ENCODE peak calls at places on chromosomes 7 and 10, in eight cellular contexts. S, X, I, H, Y, A, J and C are unnamed samples.

GRCh38 chr10:3893102-3893473 is 108.1 kb upstream of the KLF6 start:
- DNase-seq in Y (no peak), J (no peak), A (no peak), I (no peak), X (no peak), H (no peak), S (no peak), C (no peak)

GRCh38 chr10:51724038-51724437 is 24.6 kb upstream of the CSTF2T start:
- DNase-seq in I (no peak), S (no peak), Y (no peak), J (no peak), X (no peak), H (no peak), A (no peak), C (no peak)

GRCh38 chr7:42107484-42107883 is 129.5 kb downstream of the GLI3 start:
- DNase-seq in A (no peak), I (no peak), S (no peak), Y (no peak), H (no peak), X (no peak), J (no peak), C (no peak)

GRCh38 chr7:28724563-28724962 is 233.6 kb downstream of the TRIL start:
- DNase-seq in H (no peak), J (no peak), Y (no peak), X (no peak), I (no peak), S (no peak), A (no peak), C (no peak)

GRCh38 chr10:75238182-75239180 is 2.7 kb upstream of the COMTD1 start:
- DNase-seq in H (no peak), X (no peak), S (no peak), A (no peak), I (no peak), Y (no peak), J (peak), C (no peak)

GRCh38 chr7:50359995-50360925 is 55.7 kb downstream of the IKZF1 start:
- DNase-seq in Y (no peak), J (peak), A (peak), S (no peak), H (no peak), X (peak), I (no peak), C (no peak)

GRCh38 chr7:42164946-42165345 is 72.1 kb downstream of the GLI3 start:
- DNase-seq in H (no peak), I (no peak), X (no peak), Y (no peak), A (no peak), S (no peak), J (no peak), C (no peak)

GRCh38 chr7:28103984-28104628 is 76.5 kb downstream of the JAZF1 start:
- DNase-seq in J (no peak), I (no peak), H (no peak), S (no peak), X (no peak), Y (no peak), A (no peak), C (no peak)

GRCh38 chr10:73211106-73211811 is 35.8 kb downstream of the DNAJC9 start:
- DNase-seq in Y (no peak), X (no peak), J (no peak), H (no peak), A (no peak), S (no peak), I (no peak), C (no peak)

GRCh38 chr7:93427107-93427506 is 147.4 kb downstream of the CALCR start:
- DNase-seq in H (no peak), Y (no peak), A (no peak), I (no peak), X (no peak), J (no peak), S (no peak), C (no peak)

GRCh38 chr7:95546647-95547046 is 49.7 kb downstream of the PDK4 start:
- DNase-seq in A (no peak), J (no peak), I (no peak), X (no peak), H (no peak), S (no peak), Y (no peak), C (no peak)

GRCh38 chr7:94276797-94277196 is 117.9 kb upstream of the COL1A2 start:
- DNase-seq in J (no peak), A (no peak), I (peak), Y (no peak), S (peak), X (no peak), H (peak), C (peak)

GRCh38 chr10:30215631-30216030 is 133.4 kb downstream of the MTPAP start:
- DNase-seq in H (no peak), J (no peak), S (no peak), I (peak), X (no peak), A (no peak), Y (no peak), C (no peak)

GRCh38 chr7:7810826-7811225 is 92.4 kb upstream of the RPA3 start:
- DNase-seq in H (no peak), J (no peak), I (no peak), S (no peak), X (no peak), A (no peak), Y (no peak), C (no peak)

GRCh38 chr10:13969118-13969791 is 361.5 kb downstream of the FRMD4A start:
- DNase-seq in I (no peak), S (no peak), X (no peak), H (no peak), J (no peak), Y (no peak), A (no peak), C (no peak)

GRCh38 chr7:64733550-64734240 is 60.5 kb upstream of the ZNF138 start:
- DNase-seq in Y (no peak), I (no peak), X (no peak), H (no peak), A (no peak), S (no peak), J (no peak), C (no peak)

GRCh38 chr10:79149662-79150443 is 81.1 kb downstream of the ZMIZ1 start:
- DNase-seq in A (peak), H (peak), J (peak), I (peak), S (no peak), Y (no peak), X (no peak), C (peak)

GRCh38 chr7:70738080-70738479 is 393.9 kb upstream of the GALNT17 start:
- DNase-seq in H (peak), S (no peak), Y (no peak), I (peak), A (no peak), J (no peak), X (no peak), C (no peak)

GRCh38 chr10:117619200-117619599 is 76.7 kb downstream of the EMX2 start:
- DNase-seq in J (no peak), I (no peak), H (no peak), A (no peak), Y (no peak), X (no peak), S (no peak), C (no peak)

GRCh38 chr10:84589526-84590205 is 261.3 kb downstream of the CCSER2 start:
- DNase-seq in J (no peak), Y (no peak), H (no peak), X (no peak), A (no peak), S (no peak), I (no peak), C (no peak)

GRCh38 chr7:1536768-1537630 is 6.5 kb downstream of the MAFK start:
- DNase-seq in X (no peak), I (peak), H (peak), Y (peak), J (no peak), S (no peak), A (no peak), C (peak)

GRCh38 chr10:5840314-5841307 is 27.4 kb upstream of the GDI2 start:
- DNase-seq in Y (peak), H (no peak), X (no peak), J (no peak), I (peak), S (no peak), A (no peak), C (no peak)

GRCh38 chr10:78039743-78040142 is 6.1 kb downstream of the RPS24 start:
- DNase-seq in S (no peak), J (no peak), A (no peak), I (no peak), Y (no peak), H (no peak), X (no peak), C (no peak)

GRCh38 chr10:35011771-35012191 is 78.4 kb downstream of the CUL2 start:
- DNase-seq in H (peak), X (no peak), A (no peak), J (no peak), Y (no peak), I (peak), S (no peak), C (no peak)

GRCh38 chr10:42783181-42783549 is 570 bp downstream of the BMS1 start:
- DNase-seq in J (no peak), Y (no peak), A (no peak), X (no peak), H (peak), S (peak), I (peak), C (peak)

GRCh38 chr10:51897560-51897959 is 198.2 kb upstream of the CSTF2T start:
- DNase-seq in A (no peak), I (no peak), H (no peak), Y (no peak), X (no peak), S (no peak), J (no peak), C (no peak)

GRCh38 chr10:80522756-80523363 is 14.8 kb upstream of the SH2D4B start:
- DNase-seq in H (no peak), J (no peak), Y (no peak), S (no peak), A (no peak), I (no peak), X (no peak), C (no peak)

GRCh38 chr7:78225534-78225933 is 427.0 kb downstream of the PHTF2 start:
- DNase-seq in S (no peak), A (no peak), X (no peak), I (no peak), H (peak), Y (no peak), J (no peak), C (peak)

GRCh38 chr10:14481752-14482151 is 151.0 kb upstream of the FRMD4A start:
- DNase-seq in S (no peak), Y (no peak), X (no peak), H (peak), J (no peak), A (no peak), I (no peak), C (no peak)

GRCh38 chr7:29975564-29975963 is 14.0 kb downstream of the SCRN1 start:
- DNase-seq in H (no peak), I (no peak), A (no peak), Y (no peak), S (peak), J (no peak), X (no peak), C (no peak)

GRCh38 chr7:132393789-132394261 is 182.4 kb downstream of the PLXNA4 start:
- DNase-seq in S (peak), H (no peak), A (no peak), I (no peak), J (no peak), Y (no peak), X (no peak), C (no peak)

GRCh38 chr10:14173391-14173705 is 157.4 kb downstream of the FRMD4A start:
- DNase-seq in I (peak), J (no peak), S (no peak), H (peak), A (no peak), X (no peak), Y (no peak), C (no peak)

GRCh38 chr10:29736325-29737208 is 101.8 kb upstream of the SVIL start:
- DNase-seq in Y (no peak), A (peak), X (peak), I (peak), S (peak), J (peak), H (peak), C (no peak)

GRCh38 chr7:77202544-77202976 is 2.9 kb upstream of the FGL2 start:
- DNase-seq in X (no peak), A (no peak), H (no peak), S (no peak), I (no peak), J (no peak), Y (no peak), C (no peak)